ENCODE peak calls at places on chromosomes 11 and 22, in four cellular contexts. E is AG04449, Y is fibroblast of pulmonary artery, T is brain microvascular endothelial cell. P is an unnamed sample.

GRCh38 chr11:20444537-20444936 is 57.0 kb downstream of the PRMT3 start:
- DNase-seq in Y (no peak), E (no peak), T (no peak), P (peak; percentile 6)

GRCh38 chr11:59883597-59883996 is 5.0 kb downstream of the OOSP3 start:
- DNase-seq in E (no peak), Y (no peak), T (no peak), P (no peak)

GRCh38 chr11:95923441-95923729 is 522 bp downstream of the MTMR2 start:
- DNase-seq in Y (no peak), E (no peak), T (no peak), P (no peak)

GRCh38 chr11:117885777-117886176 is 9.3 kb upstream of the FXYD6 start:
- DNase-seq in Y (peak; percentile 34), E (no peak), T (no peak), P (no peak)

GRCh38 chr11:440065-441042 is 1.5 kb downstream of the ANO9 start:
- DNase-seq in Y (peak; percentile 45), E (no peak), T (no peak), P (peak; percentile 34)

GRCh38 chr11:68269414-68270081 is 2.2 kb downstream of the C11orf24 start:
- DNase-seq in T (peak; percentile 87), Y (peak; percentile 79), E (no peak), P (no peak)

GRCh38 chr22:23404689-23405365 is 175.3 kb downstream of the IGLL1 start:
- DNase-seq in T (peak; percentile 13), E (no peak), Y (peak; percentile 44), P (peak; percentile 45)

GRCh38 chr11:88175004-88175706 is at the start of gene RAB38:
- DNase-seq in T (peak; percentile 11), Y (peak; percentile 20), E (no peak), P (peak; percentile 83)

GRCh38 chr22:29268511-29269229 is 602 bp downstream of the EWSR1 start:
- DNase-seq in E (no peak), Y (peak; percentile 77), T (peak; percentile 41), P (peak; percentile 45)

DNA sequence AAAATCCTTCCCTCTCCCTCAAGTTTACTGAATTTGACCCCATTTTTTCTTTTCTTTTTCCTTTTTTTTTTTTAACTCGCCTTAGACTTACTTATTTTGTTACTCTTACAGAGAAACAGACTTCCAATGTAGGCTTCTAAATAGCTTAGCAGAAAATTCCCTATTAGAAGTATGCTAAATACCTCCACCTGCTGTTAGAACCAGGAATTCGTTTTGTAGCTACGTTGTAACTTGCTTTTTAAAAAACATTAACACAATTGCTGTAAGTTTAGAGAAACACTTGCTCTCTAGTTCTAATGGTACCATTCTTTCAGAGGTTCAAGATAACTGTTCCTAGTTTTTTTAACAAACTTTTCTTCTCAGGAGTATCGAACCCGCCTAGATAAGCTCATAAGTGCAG is 324.2 kb downstream of the DCDC1 start:
- DNase-seq in T (no peak), Y (peak; percentile 43), E (no peak), P (peak; percentile 9)
- TF ChIP-seq CTCF in T (no peak), Y (peak; percentile 40), E (no peak), P (no peak)

DNA sequence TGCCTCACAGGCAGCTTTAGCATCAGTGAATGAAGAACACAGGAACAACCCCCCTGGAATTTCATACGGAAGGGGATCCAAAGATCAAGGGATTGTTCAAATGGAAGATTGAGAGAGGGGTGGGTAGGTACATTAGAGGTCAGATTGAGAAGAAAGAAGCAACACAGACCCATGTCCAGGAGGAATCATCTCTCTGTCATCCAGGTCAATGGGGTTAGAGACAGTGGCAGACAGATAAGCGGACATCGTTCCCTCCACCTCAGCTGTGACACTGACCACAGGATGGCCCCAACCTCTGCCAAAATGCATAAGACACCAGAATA is 1.9 kb upstream of the NPAS4 start:
- DNase-seq in E (no peak), Y (no peak), T (no peak), P (no peak)
- H3K4me3 ChIP-seq in E (no peak overlapping the region), Y (no peak overlapping the region), T (no peak overlapping the region), P (no peak overlapping the region)

GRCh38 chr22:32534252-32535215 is 59.9 kb downstream of the FBXO7 start:
- DNase-seq in E (no peak), Y (no peak), T (no peak), P (no peak)
- TF ChIP-seq CTCF in E (no peak), Y (no peak), T (no peak), P (no peak)

DNA sequence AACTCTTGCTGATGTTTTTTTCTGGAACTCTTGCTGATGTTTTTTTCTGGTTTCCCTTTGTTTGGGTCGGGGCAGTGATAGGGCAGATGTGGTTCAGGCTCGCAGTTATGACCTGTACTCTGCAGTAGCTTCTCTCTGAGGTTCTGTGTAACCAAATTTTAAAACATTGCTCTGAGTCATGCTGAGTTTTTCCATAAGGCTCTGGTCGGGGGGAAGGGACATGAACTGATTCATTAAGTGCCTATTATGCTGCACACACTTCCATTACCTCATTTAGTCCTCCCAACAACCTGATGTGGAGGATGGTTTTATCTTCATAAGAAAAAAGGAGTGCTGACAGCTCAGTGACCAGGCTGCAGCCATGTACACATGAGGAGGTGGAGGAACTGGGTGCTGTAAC is 18.9 kb downstream of the TNRC6B start:
- DNase-seq in Y (peak; percentile 88), T (peak; percentile 90), E (peak; percentile 62), P (peak; percentile 92)
- H3K4me3 ChIP-seq in Y (no peak overlapping the region), T (no peak overlapping the region), E (peak overlapping the region; percentile 2), P (no peak overlapping the region)

DNA sequence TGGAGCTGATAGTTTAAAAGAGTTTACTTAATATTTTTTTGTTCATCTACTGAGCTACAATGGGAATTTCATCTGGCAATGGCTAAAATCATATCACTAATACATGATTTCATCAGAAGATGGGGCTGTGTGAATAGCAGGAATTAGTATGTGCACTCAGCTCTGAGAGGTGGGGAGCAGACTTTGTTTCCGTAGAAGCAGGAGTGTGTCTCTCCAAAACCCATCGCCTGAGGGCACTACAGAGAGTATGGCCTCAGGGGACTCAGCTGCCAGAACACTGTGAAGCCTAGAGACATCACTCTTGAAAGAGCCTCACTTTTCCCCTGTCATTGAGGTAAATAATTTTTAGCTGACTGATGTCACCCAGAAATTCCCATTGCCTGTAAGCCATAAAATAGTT is 261.4 kb upstream of the ISX start:
- DNase-seq in Y (no peak), T (no peak), E (no peak), P (no peak)
- TF ChIP-seq CTCF in Y (no peak), T (peak; percentile 26), E (no peak), P (no peak)

DNA sequence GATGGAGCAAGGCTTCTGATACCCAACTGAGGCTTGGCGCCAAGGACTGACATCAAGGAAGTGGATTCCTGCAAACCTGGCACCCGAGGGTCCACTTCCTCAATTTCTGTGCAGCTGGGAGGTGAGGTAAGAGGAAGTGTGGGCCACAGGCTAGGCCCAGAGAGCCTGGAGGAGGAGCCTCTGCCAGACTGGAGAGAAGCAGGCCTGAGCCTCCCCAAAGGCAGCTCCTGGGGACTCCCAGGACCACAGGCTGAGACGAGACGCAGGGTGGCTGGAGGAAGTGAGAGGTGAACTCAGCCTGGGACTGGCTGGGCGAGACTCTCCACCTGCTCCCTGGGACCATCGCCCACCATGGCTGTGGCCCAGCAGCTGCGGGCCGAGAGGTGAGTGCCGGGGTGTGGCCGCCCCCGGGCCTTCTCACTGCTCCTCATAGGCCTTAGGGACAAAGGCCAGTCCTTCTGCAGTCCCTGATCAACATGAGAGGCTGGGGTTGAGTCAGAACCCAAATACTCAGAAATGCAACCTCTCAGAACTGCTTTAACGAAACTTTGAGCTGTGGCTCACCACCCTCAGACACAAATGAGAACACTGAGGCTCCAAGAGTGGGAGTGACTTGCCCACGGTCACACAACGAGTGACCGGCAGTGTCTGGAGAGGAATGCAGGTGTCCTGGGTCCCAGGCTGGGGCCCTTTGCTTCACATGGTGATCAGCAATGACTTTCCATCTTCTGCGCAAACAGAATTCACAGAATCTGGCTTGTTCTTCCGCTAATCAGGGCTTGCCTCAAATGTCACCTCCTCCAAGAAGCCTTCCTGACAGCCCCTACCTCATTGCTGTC is at the start of gene NCF4:
- DNase-seq in E (no peak), Y (no peak), T (no peak), P (no peak)
- H3K4me3 ChIP-seq in E (no peak within 1 kb of the TSS), Y (no peak within 1 kb of the TSS), T (no peak within 1 kb of the TSS), P (no peak within 1 kb of the TSS)

P was measured in epithelial cell of esophagus.